ENCODE peak calls at places on chromosomes 11 and 22, in four cellular contexts. I is osteoblast, V is fibroblast of lung, T is mucosa of descending colon. D is an unnamed sample. For H3K36me3, the result is how much of the 10 kb centered on the place peaks cover.

GRCh38 chr11:120224872-120225371 is 14.1 kb downstream of the OAF start:
- DNase-seq in I (no peak), V (no peak), T (peak), D (no peak)

GRCh38 chr11:81444306-81444705 is 1289.4 kb downstream of the FAM181B start:
- DNase-seq in V (no peak), T (no peak), I (no peak), D (no peak)

GRCh38 chr11:135074397-135074998 is 662.5 kb upstream of the B3GAT1 start:
- DNase-seq in V (peak), T (no peak), I (no peak), D (peak)

GRCh38 chr11:95991101-95991500 is 67.2 kb upstream of the MTMR2 start:
- DNase-seq in T (no peak), V (peak), I (no peak), D (peak)

GRCh38 chr11:102322560-102322959 is 5.3 kb downstream of the BIRC3 start:
- DNase-seq in V (peak), T (no peak), I (no peak), D (no peak)

GRCh38 chr11:34775417-34775888 is 140.7 kb downstream of the APIP start:
- DNase-seq in T (no peak), I (no peak), V (no peak), D (no peak)

GRCh38 chr22:42116848-42117424 is 13.7 kb downstream of the CYP2D6 start:
- DNase-seq in V (no peak), I (no peak), T (no peak), D (no peak)

GRCh38 chr11:12377106-12377823 is at the start of gene PARVA:
- DNase-seq in I (peak), V (peak), T (peak), D (peak)

GRCh38 chr11:76579752-76580151 is 90.8 kb downstream of the LRRC32 start:
- DNase-seq in I (no peak), T (no peak), V (no peak), D (no peak)

GRCh38 chr11:119764108-119764874 is 35.3 kb upstream of the NECTIN1 start:
- DNase-seq in V (peak), I (no peak), T (no peak), D (peak)

DNA sequence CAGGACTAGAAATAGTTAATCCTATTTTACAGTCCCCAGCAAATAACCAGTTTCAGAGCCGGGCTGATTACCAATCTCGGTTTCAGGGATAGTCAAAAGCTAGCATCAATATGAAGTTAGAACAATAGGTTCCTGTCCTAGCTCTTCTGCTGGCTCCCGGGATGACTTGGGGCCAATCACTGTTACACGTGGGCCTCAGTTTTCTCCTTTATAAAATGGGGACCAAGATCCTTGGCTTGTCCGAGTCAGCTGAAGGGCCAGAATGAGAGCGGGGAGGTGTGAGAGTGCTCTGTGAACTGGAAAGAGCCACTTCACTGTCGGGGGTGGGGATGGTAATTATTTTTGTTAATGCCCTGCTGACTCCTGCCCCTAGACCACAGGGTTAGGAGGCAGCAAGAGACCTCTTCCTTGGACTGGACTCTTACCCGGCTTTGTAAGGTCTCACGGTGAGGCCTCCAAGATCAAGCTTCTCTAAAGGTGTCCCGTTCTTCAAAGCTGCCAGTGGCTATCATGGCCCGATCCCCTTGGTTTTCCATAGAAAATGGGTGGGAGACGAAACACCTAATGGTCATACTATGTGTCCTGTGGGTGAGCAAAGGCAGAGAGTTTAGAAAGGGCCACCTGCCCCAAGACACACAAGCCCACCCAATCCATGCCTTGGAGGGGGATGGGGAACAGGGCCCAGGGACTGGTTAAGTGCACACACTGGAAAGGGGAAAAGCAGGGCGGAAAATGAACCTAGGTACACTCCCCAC is 1.4 kb downstream of the UCP2 start:
- DNase-seq in I (no peak), V (no peak), T (no peak), D (no peak)
- H3K36me3 ChIP-seq in I (under half), V (under half), T (under half), D (under half)

DNA sequence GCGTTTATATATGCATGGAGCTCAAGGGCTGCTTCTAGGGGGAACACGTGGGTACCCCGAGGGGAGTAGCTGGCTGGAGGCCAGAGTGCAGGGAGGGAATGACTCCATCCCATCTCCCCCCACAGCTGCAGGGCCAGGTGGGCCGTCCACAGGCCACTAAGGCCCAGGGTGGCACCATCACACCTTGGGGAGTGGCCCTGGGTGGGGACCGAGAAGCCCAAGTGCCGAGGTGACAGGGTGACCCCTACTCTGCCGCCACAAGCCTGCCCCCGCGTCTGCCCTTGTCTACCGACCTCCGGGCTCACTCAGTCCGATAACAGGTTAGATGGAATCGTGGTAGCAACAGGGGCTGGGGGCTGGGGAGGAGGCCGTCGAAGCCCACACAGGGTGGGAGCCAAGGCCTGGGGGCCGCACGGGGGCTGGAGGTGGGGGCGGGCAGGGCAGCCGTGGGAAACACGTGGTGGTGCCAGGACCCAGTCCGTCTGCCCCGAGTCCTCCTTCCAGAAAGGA is 125.7 kb downstream of the KCNQ1OT1 start:
- DNase-seq in V (no peak), I (no peak), T (peak), D (no peak)
- H3K36me3 ChIP-seq in V (under half), I (under half), T (under half), D (under half)

GRCh38 chr11:18618341-18619025 is 15.7 kb downstream of the SPTY2D1 start:
- DNase-seq in I (peak), V (peak), T (no peak), D (no peak)
- H3K36me3 ChIP-seq in I (under half), V (under half), T (under half), D (under half)

GRCh38 chr22:23709107-23709506 is 18.3 kb downstream of the RGL4 start:
- DNase-seq in T (no peak), I (no peak), V (peak), D (no peak)

GRCh38 chr22:23704829-23705228 is 14.0 kb downstream of the RGL4 start:
- DNase-seq in V (no peak), T (no peak), I (no peak), D (no peak)

GRCh38 chr22:23704062-23704461 is 13.2 kb downstream of the RGL4 start:
- DNase-seq in I (no peak), V (no peak), T (no peak), D (no peak)

GRCh38 chr22:23708270-23708669 is 17.5 kb downstream of the RGL4 start:
- DNase-seq in V (no peak), T (no peak), I (no peak), D (no peak)

DNA sequence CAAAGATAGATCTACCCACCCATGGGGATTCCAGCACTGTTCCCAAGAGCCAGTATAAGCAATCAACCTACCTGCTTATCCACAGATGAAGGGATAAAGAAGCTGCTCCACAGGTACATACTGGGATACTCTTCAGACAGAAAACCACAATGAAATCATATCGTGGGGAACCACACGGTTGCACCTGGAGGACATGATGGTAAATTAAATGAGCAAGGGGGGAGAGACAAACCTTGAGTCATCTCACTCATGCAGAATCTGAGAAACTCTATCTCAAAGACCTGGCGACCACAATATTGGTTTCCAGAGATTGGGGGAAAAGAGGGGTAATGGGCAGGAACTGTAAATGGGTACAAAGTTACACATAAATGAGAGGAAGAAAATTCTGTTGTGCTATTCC is 14.5 kb downstream of the RGL4 start:
- DNase-seq in V (no peak), I (no peak), T (no peak), D (no peak)
- H3K36me3 ChIP-seq in V (under half), I (under half), T (under half), D (under half)

GRCh38 chr11:68770781-68771180 is 19.5 kb upstream of the TESMIN start:
- DNase-seq in T (no peak), V (no peak), I (no peak), D (no peak)

GRCh38 chr11:68774188-68774585 is 22.9 kb upstream of the TESMIN start:
- DNase-seq in V (no peak), I (peak), T (no peak), D (no peak)

GRCh38 chr11:68773521-68774187 is 22.3 kb upstream of the TESMIN start:
- DNase-seq in V (peak), T (no peak), I (peak), D (no peak)

GRCh38 chr11:68775951-68776388 is 24.6 kb upstream of the TESMIN start:
- DNase-seq in I (no peak), V (no peak), T (no peak), D (no peak)

GRCh38 chr11:68772936-68773335 is 21.6 kb upstream of the TESMIN start:
- DNase-seq in V (no peak), I (peak), T (no peak), D (no peak)
- H3K36me3 ChIP-seq in V (under half), I (half or more), T (under half), D (under half)

GRCh38 chr11:69647349-69647748 is 6.4 kb downstream of the CCND1 start:
- DNase-seq in T (peak), I (peak), V (no peak), D (no peak)

GRCh38 chr11:69648679-69649575 is 8.0 kb downstream of the CCND1 start:
- DNase-seq in T (peak), I (peak), V (no peak), D (no peak)

GRCh38 chr11:69649576-69649900 is 8.6 kb downstream of the CCND1 start:
- DNase-seq in T (peak), I (peak), V (no peak), D (no peak)

GRCh38 chr11:69646493-69647201 is 5.7 kb downstream of the CCND1 start:
- DNase-seq in I (peak), V (no peak), T (peak), D (no peak)

GRCh38 chr11:69647761-69648497 is 7.0 kb downstream of the CCND1 start:
- DNase-seq in V (no peak), T (peak), I (peak), D (no peak)
- H3K36me3 ChIP-seq in V (half or more), T (under half), I (half or more), D (under half)